ENCODE peak calls at places on chromosome 14, in nine cellular contexts. A is GM23248, B is Karpas-422, H is GM23338, D is OCI-LY7, P is hepatocyte, R is HCT116, U is SK-N-SH, Z is PC-3. S is an unnamed sample.

GRCh38 chr14:97408503-97408902 is 611.3 kb downstream of the VRK1 start:
- DNase-seq in A (no peak), B (no peak), H (no peak), D (no peak), P (no peak), R (no peak), U (no peak), Z (no peak), S (no peak)

GRCh38 chr14:106277503-106277902 is 751.1 kb downstream of the TMEM121 start:
- DNase-seq in A (no peak), B (no peak), H (no peak), D (peak; percentile 41), P (no peak), R (no peak), U (peak; percentile 44), Z (no peak), S (no peak)

GRCh38 chr14:77098470-77099353 is 654 bp downstream of the CIPC start:
- DNase-seq in A (peak; percentile 57), B (peak; percentile 62), H (peak; percentile 55), D (peak; percentile 20), P (peak; percentile 58), R (no peak), U (peak; percentile 36), Z (peak; percentile 46), S (peak; percentile 41)

GRCh38 chr14:105937253-105938054 is 411.1 kb downstream of the TMEM121 start:
- DNase-seq in A (no peak), B (no peak), H (no peak), D (no peak), P (no peak), R (no peak), U (no peak), Z (no peak), S (no peak)

GRCh38 chr14:56213288-56213687 is 95.1 kb downstream of the PELI2 start:
- DNase-seq in A (no peak), B (no peak), H (no peak), D (no peak), P (no peak), R (no peak), U (no peak), Z (no peak), S (no peak)

GRCh38 chr14:103899316-103899715 is 28.9 kb upstream of the TDRD9 start:
- DNase-seq in A (no peak), B (peak; percentile 82), H (peak; percentile 46), D (peak; percentile 67), P (no peak), R (no peak), U (peak; percentile 32), Z (no peak), S (no peak)

GRCh38 chr14:101497910-101498860 is 63.1 kb upstream of the DIO3 start:
- DNase-seq in A (no peak), B (no peak), H (no peak), D (no peak), P (no peak), R (no peak), U (no peak), Z (no peak), S (no peak)

GRCh38 chr14:80992580-80992979 is 37.2 kb downstream of the TSHR start:
- DNase-seq in A (no peak), B (no peak), H (no peak), D (no peak), P (no peak), R (no peak), U (no peak), Z (no peak), S (no peak)

GRCh38 chr14:57502581-57503254 is 9.1 kb upstream of the CCDC198 start:
- DNase-seq in A (peak; percentile 15), B (no peak), H (no peak), D (no peak), P (peak; percentile 64), R (no peak), U (no peak), Z (no peak), S (no peak)

GRCh38 chr14:81471062-81471461 is 62.6 kb downstream of the SEL1L start:
- DNase-seq in A (no peak), B (peak; percentile 81), H (no peak), D (peak; percentile 94), P (no peak), R (no peak), U (no peak), Z (no peak), S (no peak)

GRCh38 chr14:94028450-94028826 is 2.3 kb downstream of the OTUB2 start:
- DNase-seq in A (no peak), B (no peak), H (no peak), D (no peak), P (no peak), R (peak; percentile 88), U (no peak), Z (peak; percentile 93), S (peak; percentile 13)

GRCh38 chr14:56172571-56172971 is 54.4 kb downstream of the PELI2 start:
- DNase-seq in A (peak; percentile 80), B (no peak), H (no peak), D (no peak), P (no peak), R (no peak), U (no peak), Z (peak; percentile 62), S (peak; percentile 37)

GRCh38 chr14:52044791-52045522 is 23.9 kb downstream of the NID2 start:
- DNase-seq in A (peak; percentile 97), B (no peak), H (no peak), D (no peak), P (no peak), R (no peak), U (no peak), Z (peak; percentile 90), S (peak; percentile 20)

GRCh38 chr14:31261859-31262739 is 54.5 kb upstream of the HECTD1 start:
- DNase-seq in A (peak; percentile 82), B (peak; percentile 96), H (no peak), D (no peak), P (peak; percentile 27), R (no peak), U (no peak), Z (peak; percentile 45), S (peak; percentile 23)

GRCh38 chr14:52063107-52063506 is 5.8 kb downstream of the NID2 start:
- DNase-seq in A (peak; percentile 55), B (no peak), H (peak; percentile 30), D (no peak), P (peak; percentile 42), R (no peak), U (peak; percentile 55), Z (no peak), S (no peak)

GRCh38 chr14:61126083-61126962 is 145.3 kb downstream of the SLC38A6 start:
- DNase-seq in A (no peak), B (no peak), H (no peak), D (no peak), P (no peak), R (no peak), U (no peak), Z (no peak), S (no peak)

GRCh38 chr14:61130512-61131260 is 149.6 kb downstream of the SLC38A6 start:
- DNase-seq in A (no peak), B (no peak), H (no peak), D (no peak), P (no peak), R (no peak), U (no peak), Z (no peak), S (no peak)

GRCh38 chr14:61127099-61127498 is 146.1 kb downstream of the SLC38A6 start:
- DNase-seq in A (no peak), B (no peak), H (no peak), D (no peak), P (no peak), R (no peak), U (no peak), Z (no peak), S (no peak)

GRCh38 chr14:61129168-61129745 is 148.2 kb downstream of the SLC38A6 start:
- DNase-seq in A (no peak), B (no peak), H (no peak), D (no peak), P (no peak), R (no peak), U (no peak), Z (peak; percentile 57), S (no peak)

GRCh38 chr14:61128382-61129167 is 147.5 kb downstream of the SLC38A6 start:
- DNase-seq in A (no peak), B (no peak), H (no peak), D (peak; percentile 33), P (no peak), R (no peak), U (no peak), Z (no peak), S (no peak)
- H3K9me2 ChIP-seq in A (no peaks in the 10 kb centered on the region), B (no peaks in the 10 kb centered on the region), H (peaks cover 6% of the 10 kb centered on the region), D (no peaks in the 10 kb centered on the region), P (no peaks in the 10 kb centered on the region), R (no peaks in the 10 kb centered on the region), U (no peaks in the 10 kb centered on the region), Z (no peaks in the 10 kb centered on the region), S (no peaks in the 10 kb centered on the region)

GRCh38 chr14:43621282-43621681 is 885.8 kb downstream of the FSCB start:
- DNase-seq in A (no peak), B (no peak), H (no peak), D (no peak), P (no peak), R (no peak), U (no peak), Z (no peak), S (no peak)
- H3K4me2 ChIP-seq in A (no peak overlapping the region), B (no peak overlapping the region), H (no peak overlapping the region), D (no peak overlapping the region), P (no peak overlapping the region), R (no peak overlapping the region), U (no peak overlapping the region), Z (no peak overlapping the region), S (no peak overlapping the region)

DNA sequence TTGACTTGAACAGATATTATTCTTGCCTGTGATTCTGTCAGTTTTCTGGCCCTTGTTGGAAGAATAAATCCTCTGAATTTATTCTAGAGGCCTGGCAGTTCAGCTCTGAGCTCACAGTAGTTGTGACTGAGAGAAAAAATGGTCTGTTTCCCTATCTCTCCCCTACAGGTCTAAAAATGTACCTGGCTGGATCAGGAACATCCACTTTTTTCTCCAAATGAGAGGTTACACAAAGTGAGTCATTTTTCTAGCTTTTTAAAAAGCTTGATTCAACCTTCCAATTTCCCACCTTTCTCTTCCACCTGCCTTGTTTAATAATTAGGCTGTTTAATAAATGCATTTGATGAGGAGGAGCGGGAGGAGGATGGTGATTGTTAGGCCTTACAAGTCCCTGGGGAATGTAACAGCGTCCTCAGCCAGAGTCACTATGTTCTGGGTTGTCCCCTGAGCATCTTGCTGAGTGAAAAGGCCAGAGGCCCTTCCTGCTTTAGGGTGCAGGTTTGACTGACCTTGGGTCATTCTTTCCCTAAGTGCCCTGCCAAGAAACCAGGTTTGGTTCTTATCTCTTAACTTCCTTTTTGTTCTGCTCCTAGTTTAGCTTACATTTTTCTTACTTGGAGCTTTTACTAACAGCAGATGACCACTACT is 91.7 kb upstream of the FUT8 start:
- DNase-seq in A (no peak), B (peak; percentile 64), H (no peak), D (peak; percentile 61), P (no peak), R (no peak), U (no peak), Z (peak; percentile 62), S (peak; percentile 31)
- H3K9me2 ChIP-seq in A (no peaks in the 10 kb centered on the region), B (no peaks in the 10 kb centered on the region), H (no peaks in the 10 kb centered on the region), D (no peaks in the 10 kb centered on the region), P (no peaks in the 10 kb centered on the region), R (no peaks in the 10 kb centered on the region), U (no peaks in the 10 kb centered on the region), Z (no peaks in the 10 kb centered on the region), S (no peaks in the 10 kb centered on the region)

DNA sequence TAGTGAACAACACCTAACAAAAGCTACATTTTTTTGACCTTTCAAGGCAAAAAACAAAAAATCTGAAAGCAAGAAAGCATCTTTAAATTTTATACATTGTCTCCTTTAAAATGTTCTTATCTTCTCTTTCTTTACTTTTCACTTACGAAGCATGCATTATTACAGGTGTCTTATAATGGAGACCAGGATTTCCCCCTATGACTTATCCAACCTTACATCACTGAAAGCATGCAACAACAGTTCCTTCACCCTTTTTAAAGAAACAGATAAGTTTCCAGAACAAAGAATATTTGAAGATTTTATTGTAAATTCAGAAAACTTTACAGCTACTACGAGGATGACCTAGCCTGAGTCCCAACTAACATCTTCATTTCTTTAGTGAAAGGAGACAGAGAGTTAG is 277.2 kb downstream of the AKAP6 start:
- DNase-seq in A (no peak), B (no peak), H (no peak), D (no peak), P (no peak), R (no peak), U (no peak), Z (peak; percentile 62), S (no peak)
- H3K4me2 ChIP-seq in A (no peak overlapping the region), B (no peak overlapping the region), H (no peak overlapping the region), D (no peak overlapping the region), P (no peak overlapping the region), R (no peak overlapping the region), U (no peak overlapping the region), Z (no peak overlapping the region), S (no peak overlapping the region)

S was measured in PC-9.